ENCODE peak calls at places on chromosomes 16 and 17, in ten cellular contexts. P is T-helper 1 cell; X is pancreas; F is activated T-helper 9 cell treated with anti-CD3 and anti-CD28 coated beads, Interleukin-2, amount 50 U/mL, for 16 hours; U is GDM1; T is stimulated activated CD8-positive, alpha-beta memory T cell treated with anti-CD3 and anti-CD28 coated beads, Interleukin-7, amount 100 ng/mL, for 1 hour; Y is breast epithelium; I is NCI-H1436; Q is glomerular endothelial cell; H is T47D. M is an unnamed sample.

GRCh38 chr16:49492090-49492801 is 118.6 kb downstream of the C16orf78 start:
- DNase-seq in F (no peak), X (no peak), P (peak; percentile 21), T (peak; percentile 6), U (no peak), Q (no peak), Y (peak; percentile 23), I (no peak), H (peak; percentile 38), M (no peak)

GRCh38 chr16:81445143-81445922 is 725 bp downstream of the CMIP start:
- DNase-seq in T (no peak), Q (no peak), P (peak; percentile 13), Y (no peak), I (peak; percentile 26), X (peak; percentile 59), F (peak; percentile 31), U (no peak), H (peak; percentile 77), M (no peak)

GRCh38 chr17:31321481-31321880 is at the start of gene EVI2A:
- DNase-seq in X (peak; percentile 32), U (peak; percentile 82), H (no peak), Y (no peak), P (peak; percentile 78), I (no peak), F (peak; percentile 60), Q (peak; percentile 18), T (peak; percentile 56), M (no peak)

GRCh38 chr16:2282262-2282661 is 14.3 kb upstream of the RNPS1 start:
- DNase-seq in X (no peak), Y (no peak), I (no peak), Q (no peak), F (no peak), U (no peak), T (no peak), H (no peak), P (no peak), M (no peak)

GRCh38 chr17:42414782-42415409 is 8.2 kb downstream of the CAVIN1 start:
- DNase-seq in H (no peak), X (no peak), Y (peak; percentile 61), P (peak; percentile 33), Q (no peak), I (no peak), F (peak; percentile 20), U (peak; percentile 90), T (no peak), M (no peak)

GRCh38 chr16:29662729-29663019 is 373 bp upstream of the SPN start:
- DNase-seq in T (no peak), Y (no peak), X (no peak), I (no peak), Q (no peak), F (peak; percentile 25), H (no peak), P (peak; percentile 30), U (peak; percentile 75), M (no peak)

GRCh38 chr17:78476149-78476548 is 97.7 kb downstream of the PGS1 start:
- DNase-seq in T (no peak), Q (no peak), H (no peak), U (no peak), X (no peak), Y (no peak), P (no peak), F (no peak), I (no peak), M (no peak)

GRCh38 chr17:80246726-80247125 is 13.9 kb upstream of the RNF213 start:
- DNase-seq in T (no peak), U (no peak), I (no peak), P (no peak), Q (no peak), H (no peak), Y (no peak), F (no peak), X (no peak), M (no peak)

GRCh38 chr17:20944014-20944905 is 98.6 kb downstream of the USP22 start:
- DNase-seq in X (peak; percentile 82), U (no peak), F (no peak), I (peak; percentile 72), H (peak; percentile 21), P (no peak), T (no peak), Y (peak; percentile 57), Q (no peak), M (no peak)

GRCh38 chr17:77528516-77529327 is 388.0 kb downstream of the SEC14L1 start:
- DNase-seq in X (no peak), U (no peak), Y (no peak), H (no peak), Q (no peak), I (peak; percentile 76), T (no peak), F (no peak), P (no peak), M (no peak)

GRCh38 chr17:51165680-51166197 is 472 bp upstream of the NME2 start:
- DNase-seq in H (no peak), X (no peak), F (no peak), I (peak; percentile 55), Y (no peak), Q (no peak), U (no peak), P (peak; percentile 28), T (no peak), M (no peak)

GRCh38 chr17:4161560-4162221 is 18.7 kb downstream of the CYB5D2 start:
- DNase-seq in I (no peak), P (no peak), U (peak; percentile 13), X (no peak), T (no peak), Q (no peak), H (peak; percentile 67), Y (no peak), F (no peak), M (no peak)

GRCh38 chr16:30136971-30137601 is 14.1 kb upstream of the MAPK3 start:
- DNase-seq in H (no peak), T (no peak), P (no peak), F (no peak), Q (no peak), U (no peak), X (no peak), I (no peak), Y (no peak), M (no peak)

GRCh38 chr17:60792250-60792898 is 114.7 kb downstream of the BCAS3 start:
- DNase-seq in Q (no peak), T (no peak), I (no peak), H (no peak), X (no peak), U (no peak), Y (no peak), P (no peak), F (no peak), M (no peak)

GRCh38 chr17:81013642-81014041 is 21.3 kb upstream of the BAIAP2 start:
- DNase-seq in X (no peak), P (no peak), Q (no peak), I (no peak), F (no peak), U (no peak), T (no peak), Y (no peak), H (no peak), M (no peak)

GRCh38 chr16:22369221-22369811 is 5.1 kb downstream of the CDR2 start:
- DNase-seq in Q (peak; percentile 65), T (no peak), Y (no peak), F (no peak), U (no peak), I (no peak), X (no peak), H (no peak), P (no peak), M (no peak)

GRCh38 chr16:48596326-48596725 is 13.7 kb downstream of the N4BP1 start:
- DNase-seq in X (no peak), P (no peak), T (no peak), F (peak; percentile 31), I (no peak), H (no peak), Y (no peak), Q (no peak), U (no peak), M (no peak)

GRCh38 chr16:88482630-88483391 is 29.7 kb downstream of the ZFPM1 start:
- DNase-seq in X (no peak), Q (no peak), H (no peak), T (no peak), U (no peak), P (no peak), Y (no peak), F (no peak), I (no peak), M (no peak)

GRCh38 chr17:1532836-1533602 is 16.6 kb upstream of the INPP5K start:
- DNase-seq in P (peak; percentile 41), H (no peak), X (no peak), Y (no peak), Q (no peak), U (peak; percentile 51), I (no peak), F (peak; percentile 10), T (peak; percentile 13), M (no peak)

GRCh38 chr16:88298166-88298881 is 84.4 kb upstream of the ZNF469 start:
- DNase-seq in H (no peak), I (no peak), Y (no peak), P (no peak), F (no peak), T (no peak), X (no peak), Q (no peak), U (no peak), M (no peak)

GRCh38 chr17:71402661-71403141 is 718.1 kb upstream of the SOX9 start:
- DNase-seq in T (no peak), P (no peak), Q (no peak), F (no peak), X (no peak), Y (no peak), H (no peak), I (peak; percentile 55), U (no peak), M (no peak)

GRCh38 chr17:17056167-17056562 is 13.9 kb downstream of the MPRIP start:
- DNase-seq in Y (peak; percentile 84), I (no peak), Q (no peak), H (peak; percentile 44), F (no peak), P (no peak), T (no peak), U (no peak), X (peak; percentile 15), M (no peak)

GRCh38 chr17:21249911-21250703 is 3.1 kb downstream of the NATD1 start:
- DNase-seq in U (no peak), I (no peak), Y (no peak), T (no peak), H (no peak), F (no peak), X (no peak), Q (no peak), P (no peak), M (no peak)

GRCh38 chr16:49921791-49922456 is 66.0 kb upstream of the ZNF423 start:
- DNase-seq in T (peak; percentile 2), F (no peak), P (peak; percentile 26), U (no peak), I (peak; percentile 17), H (peak; percentile 63), X (peak; percentile 49), Y (peak; percentile 40), Q (no peak), M (no peak)

GRCh38 chr17:68456529-68457167 is 648 bp downstream of the WIPI1 start:
- DNase-seq in P (no peak), X (peak; percentile 70), U (no peak), I (no peak), H (peak; percentile 75), F (no peak), Y (peak; percentile 87), T (no peak), Q (no peak), M (no peak)

GRCh38 chr17:17018021-17018441 is 24.2 kb upstream of the MPRIP start:
- DNase-seq in Y (no peak), X (no peak), F (no peak), H (no peak), U (no peak), P (no peak), T (no peak), I (no peak), Q (no peak), M (no peak)

GRCh38 chr17:63774141-63774981 is at the start of gene DDX42:
- DNase-seq in X (peak; percentile 88), F (peak; percentile 87), T (peak; percentile 80), U (no peak), Q (no peak), H (no peak), I (no peak), Y (peak; percentile 83), P (no peak), M (no peak)

GRCh38 chr17:15463363-15463762 is 4.1 kb downstream of the CDRT4 start:
- DNase-seq in Q (no peak), X (no peak), P (no peak), T (no peak), Y (peak; percentile 68), F (no peak), U (no peak), I (no peak), H (peak; percentile 8), M (no peak)